ENCODE peak calls at places on chromosome 20, in eight cellular contexts. L is left colon, G is posterior cingulate gyrus, N is NCI-H1092, U is NCI-H2029, Z is NCI-H2171, W is neural progenitor cell, M is NAMALWA. B is an unnamed sample.

GRCh38 chr20:14337400-14338171 is at the start of gene FLRT3:
- DNase-seq in G (peak), Z (peak), W (peak), U (peak), N (peak), L (peak), M (peak), B (peak)

GRCh38 chr20:8721098-8721497 is 347.8 kb upstream of the PLCB4 start:
- DNase-seq in M (peak), U (peak), L (no peak), N (peak), Z (peak), G (no peak), W (peak), B (peak)

GRCh38 chr20:12916699-12917098 is 92.1 kb upstream of the SPTLC3 start:
- DNase-seq in N (no peak), Z (no peak), L (no peak), G (no peak), W (peak), U (no peak), M (no peak), B (peak)

GRCh38 chr20:25859649-25860530 is 163.2 kb upstream of the ZNF337 start:
- DNase-seq in N (peak), M (peak), Z (peak), W (peak), L (peak), U (no peak), G (peak), B (no peak)

GRCh38 chr20:36248836-36249235 is 12.6 kb downstream of the AAR2 start:
- DNase-seq in G (no peak), Z (no peak), M (no peak), N (no peak), W (peak), U (no peak), L (no peak), B (no peak)

GRCh38 chr20:54929191-54929590 is 453.8 kb downstream of the DOK5 start:
- DNase-seq in Z (no peak), L (no peak), G (no peak), W (no peak), N (no peak), U (no peak), M (no peak), B (no peak)

GRCh38 chr20:21682576-21682975 is 22.9 kb upstream of the PAX1 start:
- DNase-seq in W (no peak), L (no peak), G (no peak), N (peak), Z (no peak), M (no peak), U (peak), B (no peak)

GRCh38 chr20:22686097-22686496 is 101.7 kb upstream of the FOXA2 start:
- DNase-seq in W (peak), U (peak), M (peak), L (peak), G (peak), N (peak), Z (peak), B (peak)

GRCh38 chr20:53922901-53923314 is 147.5 kb downstream of the BCAS1 start:
- DNase-seq in W (no peak), M (peak), N (no peak), U (no peak), L (no peak), G (no peak), Z (no peak), B (no peak)

GRCh38 chr20:25364879-25365699 is 25.5 kb downstream of the ABHD12 start:
- DNase-seq in G (no peak), W (no peak), L (no peak), N (no peak), U (no peak), M (no peak), Z (no peak), B (no peak)

GRCh38 chr20:32007787-32008616 is 2.2 kb upstream of the CCM2L start:
- DNase-seq in L (no peak), W (peak), G (no peak), U (peak), M (no peak), Z (no peak), N (no peak), B (peak)

GRCh38 chr20:658202-658601 is 5.2 kb upstream of the SRXN1 start:
- DNase-seq in L (no peak), U (no peak), W (no peak), M (no peak), G (no peak), Z (no peak), N (no peak), B (no peak)

GRCh38 chr20:32582659-32583580 is 2.2 kb downstream of the NOL4L start:
- DNase-seq in N (no peak), M (no peak), G (no peak), W (peak), L (peak), Z (peak), U (no peak), B (no peak)

GRCh38 chr20:42191140-42191860 is 573.1 kb upstream of the CHD6 start:
- DNase-seq in G (no peak), W (peak), N (no peak), U (no peak), L (no peak), Z (no peak), M (peak), B (peak)

GRCh38 chr20:11159728-11160127 is 485.9 kb upstream of the JAG1 start:
- DNase-seq in U (no peak), N (no peak), Z (no peak), W (no peak), L (peak), M (no peak), G (peak), B (no peak)

GRCh38 chr20:63694596-63695418 is 1.6 kb upstream of the TNFRSF6B start:
- DNase-seq in Z (no peak), L (no peak), W (no peak), G (no peak), U (no peak), M (no peak), N (no peak), B (no peak)

GRCh38 chr20:51800132-51800721 is 2.1 kb downstream of the SALL4 start:
- DNase-seq in W (peak), U (no peak), Z (peak), L (peak), M (peak), N (peak), G (peak), B (no peak)

GRCh38 chr20:51749674-51750036 is 18.5 kb downstream of the ATP9A start:
- DNase-seq in M (no peak), U (no peak), L (no peak), N (no peak), Z (no peak), G (no peak), W (no peak), B (peak)

GRCh38 chr20:47248448-47248966 is 108.0 kb downstream of the ZMYND8 start:
- DNase-seq in W (no peak), N (no peak), U (no peak), L (no peak), G (no peak), M (no peak), Z (no peak), B (no peak)

GRCh38 chr20:53751394-53752368 is 158.0 kb upstream of the ZNF217 start:
- DNase-seq in G (no peak), L (peak), Z (no peak), U (no peak), W (no peak), M (peak), N (no peak), B (no peak)

GRCh38 chr20:846894-847278 is 13.4 kb downstream of the FAM110A start:
- DNase-seq in L (peak), Z (no peak), W (no peak), U (no peak), G (no peak), M (peak), N (no peak), B (no peak)

GRCh38 chr20:63553933-63554290 is at the start of gene FNDC11:
- DNase-seq in Z (peak), W (peak), L (peak), G (no peak), U (no peak), M (peak), N (no peak), B (no peak)

GRCh38 chr20:1879369-1879768 is 15.8 kb upstream of the SIRPA start:
- DNase-seq in U (no peak), M (no peak), L (no peak), N (no peak), G (no peak), W (no peak), Z (no peak), B (no peak)

GRCh38 chr20:12886618-12887363 is 122.0 kb upstream of the SPTLC3 start:
- DNase-seq in M (no peak), G (no peak), L (no peak), W (no peak), N (no peak), U (no peak), Z (no peak), B (no peak)

GRCh38 chr20:41574802-41575389 is 43.3 kb downstream of the CHD6 start:
- DNase-seq in L (no peak), M (no peak), G (no peak), W (no peak), N (no peak), Z (no peak), U (no peak), B (no peak)

B was measured in HT1080.